ENCODE peak calls at places on chromosomes 1 and 21, in eight cellular contexts. O is psoas muscle, E is adrenal gland, L is IMR-90, Y is pancreas, V is kidney epithelial cell, A is GM06990, W is brain microvascular endothelial cell. T is an unnamed sample.
A peak's percentile ranks its signal among the peaks of the same experiment; 100 is the strongest.

GRCh38 chr1:109396971-109397370 is 747 bp downstream of the SORT1 start:
- DNase-seq in V (no peak), O (no peak), W (no peak), E (no peak), Y (peak; percentile 20), L (no peak), A (no peak), T (no peak)

GRCh38 chr1:212586429-212587303 is 21.9 kb upstream of the ATF3 start:
- DNase-seq in E (no peak), L (no peak), A (peak; percentile 68), O (no peak), Y (no peak), V (no peak), W (no peak), T (no peak)

GRCh38 chr1:112344754-112345423 is 51.1 kb upstream of the CTTNBP2NL start:
- DNase-seq in W (no peak), O (no peak), A (no peak), L (no peak), Y (no peak), E (no peak), V (no peak), T (no peak)

GRCh38 chr1:40059292-40059959 is 18.9 kb downstream of the CAP1 start:
- DNase-seq in V (peak; percentile 31), Y (no peak), O (no peak), W (no peak), A (peak; percentile 47), L (peak; percentile 70), E (no peak), T (no peak)

GRCh38 chr21:15289896-15290841 is 225.4 kb upstream of the NRIP1 start:
- DNase-seq in V (no peak), W (no peak), O (peak; percentile 46), L (no peak), A (no peak), E (peak; percentile 31), Y (peak; percentile 73), T (no peak)

GRCh38 chr1:116279715-116280114 is 93.3 kb upstream of the ATP1A1 start:
- DNase-seq in V (no peak), O (no peak), E (no peak), A (no peak), W (no peak), Y (no peak), L (no peak), T (no peak)

GRCh38 chr1:97562096-97562495 is 358.7 kb downstream of the DPYD start:
- DNase-seq in O (no peak), Y (no peak), A (no peak), E (no peak), L (peak; percentile 23), V (no peak), W (no peak), T (no peak)

GRCh38 chr1:163227126-163227525 is 24.4 kb upstream of the RGS5 start:
- DNase-seq in Y (no peak), E (no peak), W (no peak), V (peak; percentile 37), O (no peak), L (no peak), A (no peak), T (no peak)

GRCh38 chr21:41953831-41954653 is at the start of gene C2CD2:
- DNase-seq in V (no peak), W (no peak), A (peak; percentile 80), E (peak; percentile 81), O (peak; percentile 82), L (peak; percentile 73), Y (peak; percentile 71), T (no peak)

GRCh38 chr21:16323586-16323985 is 593.8 kb downstream of the USP25 start:
- DNase-seq in V (no peak), Y (no peak), L (peak; percentile 29), W (no peak), O (no peak), E (no peak), A (no peak), T (no peak)

GRCh38 chr21:17191346-17191993 is 321.4 kb upstream of the CXADR start:
- DNase-seq in W (no peak), L (no peak), A (no peak), V (no peak), Y (no peak), E (no peak), O (no peak), T (no peak)

GRCh38 chr1:235950318-235950717 is 83.6 kb upstream of the LYST start:
- DNase-seq in L (no peak), A (no peak), O (no peak), E (no peak), V (no peak), W (no peak), Y (no peak), T (no peak)

GRCh38 chr1:206067486-206068302 is 14.7 kb downstream of the RHEX start:
- DNase-seq in W (no peak), Y (no peak), L (no peak), V (no peak), E (no peak), O (no peak), A (no peak), T (no peak)

GRCh38 chr1:197781998-197782718 is 6.9 kb upstream of the DENND1B start:
- DNase-seq in L (peak; percentile 75), V (no peak), E (no peak), O (no peak), A (no peak), Y (no peak), W (no peak), T (no peak)

GRCh38 chr1:173405758-173406344 is 71.3 kb upstream of the PRDX6 start:
- DNase-seq in W (peak; percentile 75), E (no peak), A (no peak), O (no peak), L (peak; percentile 83), V (no peak), Y (no peak), T (peak; percentile 72)

GRCh38 chr1:110677526-110677925 is 2.8 kb upstream of the KCNA3 start:
- DNase-seq in L (no peak), O (no peak), Y (no peak), W (no peak), A (no peak), V (no peak), E (no peak), T (no peak)

GRCh38 chr1:197063212-197063611 is 3.8 kb downstream of the F13B start:
- DNase-seq in V (no peak), A (no peak), W (no peak), E (no peak), O (no peak), L (no peak), Y (no peak), T (no peak)

GRCh38 chr1:230821346-230821745 is 47.0 kb downstream of the C1orf198 start:
- DNase-seq in E (no peak), O (no peak), A (no peak), Y (no peak), V (no peak), L (no peak), W (no peak), T (no peak)

GRCh38 chr1:32351859-32352745 is 10.2 kb downstream of the FAM229A start:
- DNase-seq in L (peak; percentile 45), Y (no peak), O (peak; percentile 67), E (peak; percentile 70), W (no peak), A (no peak), V (no peak), T (no peak)

GRCh38 chr1:183568176-183569041 is 21.9 kb downstream of the NCF2 start:
- DNase-seq in V (peak; percentile 16), A (no peak), W (peak; percentile 6), L (no peak), Y (no peak), O (no peak), E (peak; percentile 44), T (no peak)

GRCh38 chr1:3312894-3313578 is 141.4 kb upstream of the ARHGEF16 start:
- DNase-seq in A (no peak), W (peak; percentile 99), V (peak; percentile 88), Y (peak; percentile 69), E (peak; percentile 95), O (peak; percentile 95), L (peak; percentile 99), T (peak; percentile 96)

GRCh38 chr1:204828352-204828850 is 42.3 kb upstream of the NFASC start:
- DNase-seq in L (no peak), O (peak; percentile 73), V (no peak), A (peak; percentile 34), W (peak; percentile 2), Y (peak; percentile 46), E (peak; percentile 69), T (no peak)

DNA sequence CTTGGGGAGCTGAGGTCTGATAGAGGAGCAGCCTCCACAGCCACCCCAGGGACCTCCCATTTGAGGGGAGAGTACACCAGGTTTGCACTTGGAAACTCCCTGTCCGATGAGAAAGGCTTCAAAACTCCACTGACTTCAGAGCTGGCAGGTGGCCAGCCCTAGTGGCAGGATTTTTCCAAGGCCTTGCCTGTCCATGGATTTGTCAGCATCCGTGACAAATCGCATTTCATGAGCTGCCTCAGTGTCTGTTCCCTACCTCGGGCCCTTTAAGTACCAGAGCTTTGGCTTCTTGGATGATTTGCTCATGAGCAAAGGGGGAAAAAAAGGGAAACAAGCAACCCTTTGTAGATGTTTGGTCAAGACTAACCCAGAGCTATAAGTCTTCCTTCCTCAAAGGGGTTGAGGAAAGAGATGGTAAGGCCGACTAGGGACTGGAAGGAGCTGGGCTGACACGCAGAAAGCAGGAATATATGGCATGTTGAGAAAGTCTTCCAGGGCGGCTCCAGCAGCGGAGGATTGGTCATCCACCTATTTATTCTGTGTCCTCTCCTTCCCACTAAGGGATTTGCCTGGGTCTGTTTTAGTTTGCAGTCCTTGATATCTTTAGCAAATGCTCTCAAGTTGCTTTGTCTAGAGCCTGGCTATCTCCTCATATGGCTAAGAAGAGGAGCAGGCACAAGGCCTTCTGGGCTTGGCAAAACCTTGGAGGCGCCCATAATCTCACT is 2.7 kb upstream of the HSPG2 start:
- DNase-seq in V (peak; percentile 91), L (peak; percentile 98), A (no peak), W (peak; percentile 95), Y (peak; percentile 82), E (peak; percentile 94), O (peak; percentile 92), T (no peak)
- TF ChIP-seq CTCF in V (peak; percentile 45), L (peak; percentile 70), A (no peak), W (peak; percentile 74), Y (no peak), E (peak; percentile 69), O (peak; percentile 44), T (peak; percentile 38)

GRCh38 chr1:36093226-36093625 is 4.5 kb downstream of the ADPRS start:
- DNase-seq in V (no peak), Y (no peak), O (no peak), E (peak; percentile 24), W (no peak), A (no peak), L (no peak), T (no peak)
- H3K36me3 ChIP-seq in V (peaks cover 10% of the 10 kb centered on the region), Y (peaks cover 13% of the 10 kb centered on the region), O (peaks cover 61% of the 10 kb centered on the region), E (no peaks in the 10 kb centered on the region), W (peaks cover 44% of the 10 kb centered on the region), A (peaks cover 37% of the 10 kb centered on the region), L (peaks cover 35% of the 10 kb centered on the region), T (peaks cover 40% of the 10 kb centered on the region)

DNA sequence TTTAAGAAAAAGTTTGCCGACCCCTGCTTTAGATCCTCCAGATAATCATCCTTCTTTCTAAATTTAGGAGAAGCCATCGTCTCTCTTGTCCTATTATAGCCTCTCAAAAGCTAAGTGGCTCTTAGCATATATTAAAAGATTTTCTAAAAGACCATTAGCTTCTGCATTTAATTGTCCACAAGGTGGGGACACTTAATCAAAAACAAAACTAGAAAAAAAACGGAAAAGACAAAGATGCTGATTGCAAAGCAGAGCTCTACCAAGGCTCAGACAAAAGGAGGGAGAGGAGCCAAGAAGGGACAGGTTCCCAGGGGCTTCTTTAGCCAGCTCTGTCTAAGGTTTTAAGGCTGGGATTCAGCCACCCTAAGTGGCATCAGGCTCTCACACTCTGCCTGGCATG is 128.3 kb upstream of the HMGB4 start:
- DNase-seq in V (no peak), E (no peak), L (no peak), W (no peak), A (no peak), O (no peak), Y (no peak), T (no peak)
- TF ChIP-seq CTCF in V (no peak), E (peak; percentile 53), L (peak; percentile 20), W (no peak), A (no peak), O (peak; percentile 20), Y (no peak), T (peak; percentile 34)

GRCh38 chr1:42944207-42944928 is 14.3 kb downstream of the SLC2A1 start:
- DNase-seq in V (no peak), A (no peak), O (no peak), L (no peak), Y (peak; percentile 73), E (peak; percentile 50), W (no peak), T (no peak)
- H3K36me3 ChIP-seq in V (peaks cover 7% of the 10 kb centered on the region), A (peaks cover 27% of the 10 kb centered on the region), O (no peaks in the 10 kb centered on the region), L (peaks cover 59% of the 10 kb centered on the region), Y (no peaks in the 10 kb centered on the region), E (no peaks in the 10 kb centered on the region), W (peaks cover 9% of the 10 kb centered on the region), T (peaks cover 77% of the 10 kb centered on the region)